ENCODE peak calls at places on chromosomes 5 and 9, in four cellular contexts. C is kidney, I is upper lobe of left lung, F is tibial artery. E is an unnamed sample. For H3K4me1, the result is how much of the 10 kb centered on the place peaks cover.

GRCh38 chr5:98397081-98397480 is 376.4 kb upstream of the RGMB start:
- DNase-seq in C (no peak), I (no peak), F (no peak), E (no peak)

GRCh38 chr9:114001794-114002261 is 76.3 kb downstream of the AMBP start:
- DNase-seq in C (peak), I (peak), F (peak), E (no peak)

GRCh38 chr5:137218471-137218870 is 280.7 kb downstream of the SPOCK1 start:
- DNase-seq in C (no peak), I (no peak), F (no peak), E (peak)

GRCh38 chr5:173591300-173591622 is 25.2 kb downstream of the BOD1 start:
- DNase-seq in C (no peak), I (no peak), F (no peak), E (no peak)

GRCh38 chr9:93028448-93029006 is 30.0 kb upstream of the SUSD3 start:
- DNase-seq in C (no peak), I (peak), F (no peak), E (no peak)

GRCh38 chr5:55540024-55540423 is 5.3 kb upstream of the PLPP1 start:
- DNase-seq in C (no peak), I (no peak), F (no peak), E (peak)

GRCh38 chr9:97790542-97790941 is 62.5 kb upstream of the FOXE1 start:
- DNase-seq in C (no peak), I (no peak), F (no peak), E (no peak)

GRCh38 chr5:179256229-179257189 is 88.8 kb downstream of the ADAMTS2 start:
- DNase-seq in C (peak), I (peak), F (no peak), E (no peak)

GRCh38 chr9:91166796-91167366 is 194.8 kb downstream of the AUH start:
- DNase-seq in C (no peak), I (no peak), F (no peak), E (no peak)

DNA sequence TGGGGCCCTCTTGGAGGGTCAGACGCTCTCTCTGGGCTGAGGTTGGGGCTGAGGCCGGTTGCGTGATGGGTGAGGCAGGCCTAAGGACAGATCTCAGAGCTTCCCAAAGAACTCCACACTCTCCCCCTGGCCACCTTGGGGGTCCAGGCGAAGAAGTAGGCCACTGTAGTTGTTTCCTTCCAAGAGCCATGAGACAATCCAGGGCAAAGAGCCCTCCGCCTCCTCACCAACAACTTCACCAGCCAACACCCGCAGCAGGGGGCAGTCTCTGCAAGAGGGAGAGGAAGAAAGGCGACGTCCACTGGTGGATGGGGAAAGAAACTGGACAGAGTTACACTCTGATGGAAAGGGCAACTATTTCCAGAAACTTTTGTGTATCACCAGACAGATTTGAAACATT is 10.7 kb downstream of the SLC35A4 start:
- DNase-seq in C (no peak), I (peak), F (no peak), E (no peak)
- TF ChIP-seq CTCF in C (peak), I (peak), F (peak), E (peak)

GRCh38 chr9:12817702-12818101 is 42.9 kb downstream of the LURAP1L start:
- DNase-seq in C (peak), I (peak), F (no peak), E (peak)
- H3K4me1 ChIP-seq in C (under half), I (under half), F (under half), E (under half)

DNA sequence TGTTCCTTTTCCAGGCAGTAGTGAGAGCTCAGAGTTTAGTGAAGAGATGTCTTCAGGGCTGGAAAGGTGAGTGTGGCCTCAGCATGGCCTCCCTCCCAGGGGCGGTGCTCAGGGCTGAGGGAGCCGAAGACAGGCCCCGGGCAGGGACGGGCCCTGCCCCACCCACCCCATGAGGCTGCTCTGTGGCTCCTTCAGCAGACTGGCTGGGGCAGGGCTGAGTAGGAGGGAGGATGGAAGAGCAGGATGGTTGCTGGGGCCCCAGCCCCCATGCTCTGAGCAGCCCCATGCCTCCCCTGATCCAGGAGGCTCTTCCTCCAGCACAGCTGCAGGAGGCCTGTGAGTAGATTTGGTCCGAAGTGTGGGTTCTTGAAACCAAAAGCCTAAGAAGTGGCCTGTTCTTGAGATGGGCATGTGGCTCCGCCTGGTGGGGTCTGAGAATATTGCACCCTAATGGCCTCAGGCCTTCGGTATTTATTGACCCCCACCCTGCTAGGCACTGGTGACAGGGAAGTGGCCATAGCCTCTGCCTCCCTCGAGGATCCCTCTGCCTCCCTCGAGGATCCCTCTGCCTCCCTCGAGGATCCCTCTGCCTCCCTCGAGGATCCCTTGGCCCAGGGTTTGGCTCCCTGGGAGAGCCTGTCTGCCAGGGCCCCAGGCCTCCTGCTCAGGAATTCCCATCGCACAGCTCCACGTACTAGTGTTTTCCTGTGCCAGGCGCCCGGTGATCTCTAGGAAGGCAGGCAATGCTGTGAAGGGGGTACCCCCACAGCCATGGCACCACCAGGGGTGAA is 65.4 kb upstream of the GARNL3 start:
- DNase-seq in C (peak), I (peak), F (peak), E (peak)
- H3K27ac ChIP-seq in C (peak), I (no peak), F (peak), E (no peak)

GRCh38 chr9:132411091-132411508 is 1.1 kb downstream of the CFAP77 start:
- DNase-seq in C (peak), I (peak), F (no peak), E (peak)
- TF ChIP-seq CTCF in C (peak), I (peak), F (peak), E (peak)

GRCh38 chr5:157390179-157390923 is 69.7 kb upstream of the NIPAL4 start:
- DNase-seq in C (peak), I (peak), F (no peak), E (peak)
- H3K4me1 ChIP-seq in C (under half), I (under half), F (under half), E (under half)

DNA sequence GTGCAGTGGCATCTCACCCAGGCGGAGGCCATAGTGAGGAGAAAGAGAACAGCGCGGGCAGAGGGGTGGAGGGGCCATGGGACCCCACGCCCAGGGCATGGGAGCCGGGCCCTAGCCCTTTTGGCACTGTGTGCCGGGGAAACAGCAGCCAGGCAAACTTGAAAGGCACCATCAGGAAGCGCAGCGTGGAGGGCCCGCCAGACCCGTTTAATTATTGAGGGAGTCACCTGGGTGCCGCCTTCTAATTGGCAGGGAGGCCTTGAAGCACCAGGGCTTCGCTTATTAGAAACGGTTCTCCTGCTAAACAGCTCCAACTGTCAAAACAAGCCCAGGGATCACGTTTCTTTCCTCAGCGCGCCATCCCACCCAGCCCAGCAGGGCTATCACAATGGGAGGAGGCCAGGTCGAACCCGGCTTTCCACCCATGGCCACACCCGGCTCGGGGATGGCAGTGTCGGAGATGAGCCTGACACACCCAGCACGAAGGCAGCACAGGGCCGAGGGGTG is 104.6 kb upstream of the SARDH start:
- DNase-seq in C (peak), I (no peak), F (no peak), E (no peak)
- H3K27ac ChIP-seq in C (no peak), I (no peak), F (no peak), E (no peak)

DNA sequence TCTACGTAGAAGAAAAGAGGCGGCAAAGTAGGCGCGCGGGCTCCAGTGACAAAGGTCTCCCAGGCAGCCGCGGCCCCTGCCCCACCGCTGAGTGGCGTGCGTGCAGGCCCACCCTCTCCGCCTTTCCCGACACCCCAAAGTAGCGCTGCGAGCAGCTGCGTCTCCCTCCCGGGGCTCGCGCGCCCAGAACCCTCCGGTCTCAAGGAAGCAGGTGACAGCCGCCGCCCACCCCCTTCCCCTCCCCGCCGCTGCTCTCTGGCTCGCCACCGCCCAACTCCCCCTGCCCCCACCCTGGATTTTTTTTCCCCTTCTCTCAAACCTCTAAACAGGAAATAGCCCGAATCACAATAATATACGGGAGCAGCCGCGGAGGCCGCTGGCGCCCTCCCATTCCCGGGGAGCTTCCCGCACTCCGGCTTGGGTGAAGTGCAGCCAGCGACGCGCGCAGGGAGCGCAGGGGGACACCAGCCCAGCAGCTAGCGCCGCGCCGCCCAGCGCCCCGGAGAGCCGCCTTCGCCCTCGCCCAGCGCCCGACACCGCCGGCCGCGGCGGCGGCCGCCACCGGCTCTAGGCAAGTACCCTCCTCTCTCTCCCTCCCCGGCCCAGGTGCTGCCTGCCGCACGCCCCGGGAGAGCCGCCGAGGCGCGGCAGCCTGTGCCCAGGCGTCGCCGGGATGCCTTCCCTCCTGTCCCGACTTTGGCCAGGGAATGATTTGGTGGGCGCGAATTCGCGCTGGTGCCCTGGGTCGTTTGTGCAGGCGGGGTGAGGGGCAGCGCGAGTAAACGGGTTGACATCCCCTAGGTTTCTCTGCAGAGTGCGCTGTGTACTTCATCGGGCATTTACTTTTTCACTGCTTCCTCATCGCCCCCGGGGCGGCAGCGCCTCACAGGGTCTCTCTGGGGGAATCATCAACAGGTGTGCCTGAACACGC is 52.7 kb upstream of the TJP2 start:
- DNase-seq in C (peak), I (peak), F (no peak), E (peak)
- TF ChIP-seq CTCF in C (no peak), I (no peak), F (no peak), E (peak)

GRCh38 chr5:143372187-143372829 is 31.2 kb downstream of the NR3C1 start:
- DNase-seq in C (no peak), I (no peak), F (no peak), E (peak)

GRCh38 chr5:143376195-143376772 is 27.2 kb downstream of the NR3C1 start:
- DNase-seq in C (no peak), I (no peak), F (no peak), E (no peak)

GRCh38 chr5:143374496-143375217 is 28.8 kb downstream of the NR3C1 start:
- DNase-seq in C (no peak), I (no peak), F (no peak), E (no peak)

GRCh38 chr5:143370440-143370839 is 33.0 kb downstream of the NR3C1 start:
- DNase-seq in C (no peak), I (no peak), F (no peak), E (no peak)
- H3K4me1 ChIP-seq in C (under half), I (under half), F (under half), E (under half)

GRCh38 chr9:116060631-116061030 is 93.0 kb upstream of the PAPPA start:
- DNase-seq in C (no peak), I (no peak), F (no peak), E (no peak)
- H3K27ac ChIP-seq in C (no peak), I (no peak), F (no peak), E (no peak)

GRCh38 chr5:129459485-129460120 is 495 bp upstream of the ADAMTS19 start:
- DNase-seq in C (peak), I (no peak), F (no peak), E (no peak)
- TF ChIP-seq CTCF in C (no peak), I (no peak), F (no peak), E (no peak)